ENCODE peak calls at places on chromosomes 11 and 22, in five cellular contexts. N is T-cell; G is activated CD4-positive, alpha-beta T cell treated with anti-CD3 and anti-CD28 coated beads for 48 hours; T is progenitor cell of endocrine pancreas; F is activated CD8-positive, alpha-beta T cell treated with anti-CD3 and anti-CD28 coated beads for 36 hours. Z is an unnamed sample.

GRCh38 chr22:23523746-23524145 is 56.3 kb downstream of the IGLL1 start:
- DNase-seq in N (no peak), G (no peak), T (no peak), F (no peak), Z (no peak)

GRCh38 chr11:11810764-11811726 is 30.7 kb upstream of the USP47 start:
- DNase-seq in N (no peak), G (peak), T (no peak), F (peak), Z (no peak)

GRCh38 chr22:17807571-17808410 is 33.5 kb upstream of the BID start:
- DNase-seq in N (no peak), G (no peak), T (no peak), F (no peak), Z (no peak)

GRCh38 chr11:1162498-1163311 is 5.0 kb downstream of the MUC5AC start:
- DNase-seq in N (no peak), G (no peak), T (peak), F (no peak), Z (no peak)

GRCh38 chr11:36596880-36597279 is 1.2 kb downstream of the RAG2 start:
- DNase-seq in N (no peak), G (no peak), T (no peak), F (no peak), Z (no peak)

GRCh38 chr11:12377106-12377823 is at the start of gene PARVA:
- DNase-seq in N (no peak), G (no peak), T (peak), F (no peak), Z (peak)

GRCh38 chr22:27063841-27064240 is 406.5 kb downstream of the MIAT start:
- DNase-seq in N (no peak), G (no peak), T (no peak), F (no peak), Z (no peak)

GRCh38 chr11:75204685-75205667 is 35.6 kb upstream of the TPBGL start:
- DNase-seq in N (peak), G (peak), T (peak), F (peak), Z (peak)

GRCh38 chr22:17700778-17701177 is 62.2 kb downstream of the BCL2L13 start:
- DNase-seq in N (no peak), G (no peak), T (no peak), F (no peak), Z (no peak)

GRCh38 chr22:17085277-17086091 is 684 bp downstream of the IL17RA start:
- DNase-seq in N (no peak), G (peak), T (no peak), F (peak), Z (no peak)

GRCh38 chr11:45110562-45110961 is 35.9 kb upstream of the PRDM11 start:
- DNase-seq in N (no peak), G (peak), T (peak), F (peak), Z (peak)

GRCh38 chr11:133957926-133958325 is 1.2 kb upstream of the IGSF9B start:
- DNase-seq in N (no peak), G (no peak), T (no peak), F (peak), Z (peak)

GRCh38 chr22:43007519-43008102 is 7.3 kb downstream of the PACSIN2 start:
- DNase-seq in N (no peak), G (no peak), T (no peak), F (peak), Z (peak)

GRCh38 chr11:76598426-76598839 is 72.1 kb downstream of the LRRC32 start:
- DNase-seq in N (no peak), G (peak), T (no peak), F (peak), Z (no peak)

GRCh38 chr11:36160115-36160514 is 129.1 kb downstream of the COMMD9 start:
- DNase-seq in N (no peak), G (no peak), T (no peak), F (no peak), Z (no peak)

GRCh38 chr11:108016647-108017046 is 7.9 kb downstream of the CUL5 start:
- DNase-seq in N (no peak), G (no peak), T (no peak), F (no peak), Z (no peak)

GRCh38 chr11:19766206-19766605 is 53.6 kb downstream of the NAV2 start:
- DNase-seq in N (no peak), G (no peak), T (no peak), F (no peak), Z (no peak)

GRCh38 chr11:122696662-122697061 is 41.1 kb downstream of the UBASH3B start:
- DNase-seq in N (peak), G (peak), T (no peak), F (peak), Z (no peak)

GRCh38 chr11:83157755-83158473 is 983 bp downstream of the PCF11 start:
- DNase-seq in N (peak), G (peak), T (no peak), F (peak), Z (no peak)

GRCh38 chr11:65576867-65577755 is 1.3 kb downstream of the EHBP1L1 start:
- DNase-seq in N (no peak), G (peak), T (no peak), F (peak), Z (no peak)

GRCh38 chr11:24575392-24575791 is 78.5 kb downstream of the LUZP2 start:
- DNase-seq in N (no peak), G (no peak), T (no peak), F (no peak), Z (no peak)

GRCh38 chr22:49936018-49936972 is 17.9 kb downstream of the CRELD2 start:
- DNase-seq in N (peak), G (peak), T (no peak), F (peak), Z (peak)